ENCODE peak calls at places on chromosomes 2 and 18, in four cellular contexts. Y is IMR-90, M is mesendoderm, J is H1. P is an unnamed sample.

GRCh38 chr2:26475037-26475436 is 2.9 kb downstream of the OTOF start:
- DNase-seq in M (no peak), J (no peak), Y (no peak), P (no peak)

GRCh38 chr18:10424576-10425314 is 29.7 kb upstream of the APCDD1 start:
- DNase-seq in Y (no peak), M (no peak), J (no peak), P (no peak)

GRCh38 chr2:40256649-40257048 is 195.2 kb downstream of the SLC8A1 start:
- DNase-seq in J (peak), Y (no peak), M (peak), P (peak)

GRCh38 chr2:143428700-143429099 is 299.5 kb downstream of the ARHGAP15 start:
- DNase-seq in M (no peak), Y (no peak), J (no peak), P (no peak)

GRCh38 chr2:105487142-105488069 is 88.6 kb upstream of the FHL2 start:
- DNase-seq in Y (peak), J (no peak), M (no peak), P (no peak)

GRCh38 chr2:110853516-110853915 is 121.1 kb downstream of the ACOXL start:
- DNase-seq in Y (peak), M (peak), J (no peak), P (peak)

GRCh38 chr2:48759682-48760081 is 4.2 kb upstream of the LHCGR start:
- DNase-seq in M (no peak), J (no peak), Y (no peak), P (no peak)

GRCh38 chr18:10271481-10271880 is 183.0 kb upstream of the APCDD1 start:
- DNase-seq in J (no peak), Y (peak), M (no peak), P (no peak)

GRCh38 chr2:17995594-17995993 is 117.1 kb downstream of the KCNS3 start:
- DNase-seq in Y (no peak), M (no peak), J (no peak), P (no peak)

GRCh38 chr2:168583710-168584521 is 127.8 kb downstream of the CERS6 start:
- DNase-seq in Y (peak), M (no peak), J (no peak), P (no peak)

GRCh38 chr2:98895901-98896300 is 40.1 kb downstream of the CRACDL start:
- DNase-seq in J (no peak), Y (no peak), M (no peak), P (no peak)

GRCh38 chr2:36277146-36277808 is 78.3 kb upstream of the CRIM1 start:
- DNase-seq in J (no peak), Y (peak), M (no peak), P (no peak)

GRCh38 chr18:46761054-46761769 is 4.4 kb upstream of the ST8SIA5 start:
- DNase-seq in J (no peak), M (no peak), Y (no peak), P (no peak)

GRCh38 chr18:52287151-52287550 is 52.8 kb upstream of the DCC start:
- DNase-seq in Y (no peak), M (peak), J (no peak), P (no peak)

DNA sequence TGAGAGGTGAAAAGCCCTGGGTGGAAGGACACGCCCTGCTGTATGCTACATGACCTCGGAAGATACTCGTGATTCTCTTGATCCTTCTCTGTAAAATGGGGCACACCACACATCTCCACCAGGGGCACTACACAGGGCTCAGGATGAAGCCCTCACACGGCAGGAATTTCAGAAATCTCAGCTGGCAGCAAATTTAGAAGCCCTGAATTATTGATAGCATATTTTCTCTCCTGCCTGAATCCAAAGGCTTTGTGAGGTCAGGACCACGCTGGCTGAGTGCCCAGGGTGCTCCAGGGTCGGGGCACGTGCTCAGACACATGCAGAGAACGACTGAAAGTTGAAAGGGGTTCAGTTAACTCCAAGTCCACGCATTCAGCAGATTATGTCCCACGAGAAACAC is 42.1 kb upstream of the GALR1 start:
- DNase-seq in Y (peak), J (no peak), M (peak), P (peak)
- H4K5ac ChIP-seq in Y (peak), J (no peak), M (no peak), P (no peak)

GRCh38 chr18:13796515-13796914 is 27.4 kb upstream of the MC5R start:
- DNase-seq in Y (no peak), M (no peak), J (no peak), P (no peak)
- H2BK5ac ChIP-seq in Y (no peak), M (no peak), J (no peak), P (no peak)

DNA sequence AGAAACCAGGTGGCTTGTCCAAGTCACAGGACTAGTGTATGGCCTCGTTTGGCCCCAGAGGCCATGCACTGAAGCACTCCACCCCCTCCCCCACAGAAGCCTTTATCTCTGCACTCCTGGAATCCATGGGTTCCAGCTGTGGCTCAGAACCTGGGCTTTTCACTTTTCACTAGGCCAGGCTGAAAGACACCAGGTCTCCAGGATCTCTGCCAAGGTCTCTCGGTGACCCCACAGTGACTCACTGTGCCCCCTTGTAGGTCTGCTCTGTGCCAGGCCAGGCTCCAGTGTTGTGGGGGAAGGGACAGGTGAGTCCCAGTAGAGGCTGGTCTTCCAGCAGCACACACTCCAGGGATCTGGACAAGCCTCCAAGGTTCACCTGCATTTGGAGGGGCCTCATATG is 31.0 kb upstream of the GLI2 start:
- DNase-seq in Y (no peak), J (no peak), M (peak), P (no peak)
- H3K4ac ChIP-seq in Y (peak), J (peak), M (no peak), P (no peak)

GRCh38 chr2:170922683-170923494 is 6.2 kb upstream of the GORASP2 start:
- DNase-seq in J (no peak), M (no peak), Y (no peak), P (no peak)
- H4K5ac ChIP-seq in J (no peak), M (no peak), Y (no peak), P (no peak)

DNA sequence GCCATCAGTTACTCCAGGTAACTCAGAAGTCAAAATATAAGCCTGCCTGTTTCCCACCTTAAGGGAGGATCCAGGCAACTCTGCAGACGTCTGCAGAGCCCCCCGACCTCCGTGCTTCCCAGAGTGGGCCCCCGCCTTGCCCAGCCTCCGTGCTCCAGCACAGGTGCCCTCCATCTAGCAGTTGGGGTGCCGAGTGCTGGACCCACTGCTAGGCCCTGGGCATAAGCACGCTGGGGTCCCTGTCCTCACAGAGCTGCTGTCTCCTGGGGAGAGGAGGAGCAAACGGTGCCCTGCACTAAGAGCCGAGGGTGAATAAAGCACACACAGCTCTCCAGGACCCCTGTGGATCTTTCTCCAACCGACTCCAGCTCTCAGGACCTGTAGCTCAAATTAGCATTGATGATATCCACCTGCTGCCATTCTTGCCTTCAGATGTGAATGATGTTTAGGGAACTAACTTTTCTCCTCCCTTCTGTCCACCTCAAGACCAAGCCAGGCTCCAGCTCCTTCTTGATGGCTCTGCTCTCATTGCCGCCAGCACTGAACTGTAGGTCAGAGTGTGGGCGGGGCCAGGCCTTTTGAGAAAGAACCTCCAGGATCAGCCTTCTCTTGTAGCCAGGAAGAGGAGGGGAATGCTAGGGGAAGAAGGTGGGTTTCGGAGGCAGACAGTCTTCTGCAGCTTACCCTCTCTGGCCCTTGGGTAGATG is 121.2 kb downstream of the SMAD7 start:
- DNase-seq in J (no peak), M (peak), Y (no peak), P (peak)
- H2BK5ac ChIP-seq in J (no peak), M (no peak), Y (no peak), P (no peak)

DNA sequence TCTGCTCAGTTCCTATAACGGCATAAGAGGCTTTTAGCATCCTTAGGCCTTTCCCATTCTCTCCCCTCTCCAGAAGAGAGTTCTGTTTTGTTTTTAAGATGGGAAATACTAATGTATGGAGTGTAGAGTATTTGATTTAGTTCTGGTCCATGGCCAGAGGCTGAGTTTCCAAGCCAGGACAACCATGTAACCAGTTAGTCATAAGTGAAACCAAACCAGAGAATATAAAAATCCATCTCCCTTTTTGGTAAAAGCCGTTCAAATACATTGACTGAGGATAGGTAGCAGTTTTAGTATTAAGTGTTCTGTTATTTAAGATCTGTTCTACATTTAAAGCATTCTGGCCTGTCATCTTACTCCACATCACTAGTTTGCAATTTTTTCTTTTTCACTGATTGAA is 3.1 kb downstream of the PSMD1 start:
- DNase-seq in Y (peak), J (no peak), M (no peak), P (no peak)
- H3K4ac ChIP-seq in Y (no peak), J (no peak), M (no peak), P (no peak)

P was measured in H9.